ENCODE peak calls at places on chromosomes 7 and 10, in seven cellular contexts. A is GM12891, B is SK-N-SH, E is HepG2, U is H1, H is K562, X is GM12878. D is an unnamed sample.

GRCh38 chr7:39306028-39306570 is 260.1 kb upstream of the YAE1 start:
- DNase-seq in A (no peak), B (no peak), E (no peak), U (no peak), H (no peak), X (no peak), D (no peak)

GRCh38 chr10:5582736-5583135 is 58.0 kb downstream of the CALML3 start:
- DNase-seq in A (no peak), B (no peak), E (no peak), U (no peak), H (peak; percentile 76), X (no peak), D (no peak)

GRCh38 chr10:93098816-93099215 is 25.1 kb downstream of the CYP26A1 start:
- DNase-seq in A (no peak), B (no peak), E (no peak), U (no peak), H (no peak), X (no peak), D (no peak)

GRCh38 chr10:57664815-57665214 is 602.9 kb downstream of the IPMK start:
- DNase-seq in A (no peak), B (no peak), E (no peak), U (peak; percentile 1), H (no peak), X (no peak), D (no peak)

GRCh38 chr7:155797262-155798250 is 14.7 kb downstream of the SHH start:
- DNase-seq in A (no peak), B (no peak), E (no peak), U (no peak), H (no peak), X (no peak), D (no peak)

GRCh38 chr10:31020128-31020527 is 11.5 kb downstream of the ZNF438 start:
- DNase-seq in A (no peak), B (no peak), E (no peak), U (no peak), H (no peak), X (no peak), D (no peak)

GRCh38 chr7:129950191-129950940 is 2.4 kb downstream of the UBE2H start:
- DNase-seq in A (no peak), B (peak; percentile 44), E (no peak), U (no peak), H (no peak), X (peak; percentile 60), D (no peak)

GRCh38 chr10:33571616-33572015 is 237.1 kb upstream of the NRP1 start:
- DNase-seq in A (no peak), B (no peak), E (no peak), U (no peak), H (no peak), X (no peak), D (no peak)

GRCh38 chr7:12067156-12067831 is 143.8 kb upstream of the TMEM106B start:
- DNase-seq in A (no peak), B (peak; percentile 60), E (peak; percentile 48), U (peak; percentile 56), H (peak; percentile 31), X (peak; percentile 5), D (peak; percentile 0)

GRCh38 chr7:55305130-55305529 is 60.0 kb upstream of the LANCL2 start:
- DNase-seq in A (no peak), B (no peak), E (no peak), U (no peak), H (no peak), X (no peak), D (no peak)

GRCh38 chr10:69632516-69633199 is 2.6 kb downstream of the FAM241B start:
- DNase-seq in A (no peak), B (no peak), E (no peak), U (no peak), H (no peak), X (no peak), D (no peak)

GRCh38 chr7:97005764-97006145 is 402 bp downstream of the DLX6 start:
- DNase-seq in A (no peak), B (peak; percentile 84), E (peak; percentile 21), U (no peak), H (no peak), X (no peak), D (no peak)

GRCh38 chr7:51732066-51732465 is 415.5 kb upstream of the COBL start:
- DNase-seq in A (no peak), B (no peak), E (no peak), U (no peak), H (no peak), X (no peak), D (no peak)

GRCh38 chr7:76108540-76109233 is 60.8 kb downstream of the MDH2 start:
- DNase-seq in A (no peak), B (no peak), E (peak; percentile 80), U (no peak), H (no peak), X (no peak), D (no peak)

GRCh38 chr10:132311338-132311939 is 3.7 kb upstream of the STK32C start:
- DNase-seq in A (no peak), B (no peak), E (peak; percentile 74), U (no peak), H (peak; percentile 65), X (no peak), D (no peak)

GRCh38 chr7:22728416-22729029 is 1.5 kb downstream of the IL6 start:
- DNase-seq in A (no peak), B (no peak), E (peak; percentile 29), U (no peak), H (peak; percentile 48), X (no peak), D (no peak)

GRCh38 chr7:50653997-50654425 is 88.8 kb upstream of the DDC start:
- DNase-seq in A (no peak), B (no peak), E (no peak), U (no peak), H (no peak), X (no peak), D (no peak)

GRCh38 chr7:13240349-13240748 is 552.9 kb downstream of the ARL4A start:
- DNase-seq in A (no peak), B (no peak), E (no peak), U (no peak), H (no peak), X (no peak), D (no peak)

GRCh38 chr10:96743988-96744585 is 23.8 kb upstream of the PIK3AP1 start:
- DNase-seq in A (no peak), B (peak; percentile 33), E (peak; percentile 44), U (no peak), H (no peak), X (no peak), D (no peak)

GRCh38 chr10:82319558-82319957 is 444.6 kb downstream of the NRG3 start:
- DNase-seq in A (no peak), B (no peak), E (no peak), U (no peak), H (no peak), X (no peak), D (no peak)

GRCh38 chr7:28957822-28958234 is 302 bp downstream of the TRIL start:
- DNase-seq in A (peak; percentile 16), B (peak; percentile 80), E (no peak), U (no peak), H (no peak), X (no peak), D (peak; percentile 7)
- TF ChIP-seq TAF1 in A (no peak), B (no peak), E (no peak), U (peak; percentile 5), H (no peak), X (no peak), D (no peak)

GRCh38 chr7:74174606-74175082 is 488 bp downstream of the EIF4H start:
- DNase-seq in A (peak; percentile 35), B (peak; percentile 85), E (peak; percentile 30), U (no peak), H (no peak), X (no peak), D (peak; percentile 32)
- TF ChIP-seq TAF1 in A (no peak), B (no peak), E (no peak), U (no peak), H (no peak), X (no peak), D (no peak)

DNA sequence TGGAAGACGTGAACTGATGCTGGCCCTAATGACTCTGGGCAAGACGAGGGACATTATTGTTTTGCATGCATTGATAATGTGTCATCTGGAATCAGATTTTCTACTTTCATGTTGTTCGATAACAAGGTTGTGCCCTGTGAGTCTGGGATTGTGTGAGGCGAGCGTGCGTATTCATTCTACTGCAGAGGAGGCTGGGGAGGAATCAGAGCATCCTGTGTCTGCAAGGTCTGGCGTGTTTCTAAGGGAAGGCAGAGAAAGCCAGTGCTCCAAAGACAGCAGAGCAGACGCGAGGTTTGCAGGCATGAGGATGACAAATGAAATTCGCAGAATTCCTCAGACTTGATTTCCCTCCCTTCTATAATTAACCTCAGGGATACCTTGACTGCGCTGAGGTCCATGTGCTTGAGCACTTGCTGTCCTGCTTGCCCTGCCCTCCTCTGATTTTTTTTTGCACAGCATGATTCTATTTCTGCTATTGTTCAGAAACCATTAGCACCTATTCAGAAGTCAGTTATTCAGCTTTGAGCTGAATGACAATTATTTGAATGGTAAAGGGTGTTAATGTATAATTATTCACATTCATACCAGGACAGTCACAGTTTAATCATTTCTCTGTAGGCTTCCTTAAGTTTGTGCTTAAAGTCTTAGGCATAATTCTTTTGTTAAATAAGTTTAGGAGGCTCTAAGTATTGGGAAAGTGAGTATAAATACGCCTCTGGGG is 233.6 kb downstream of the EBF3 start:
- DNase-seq in A (no peak), B (no peak), E (no peak), U (no peak), H (no peak), X (no peak), D (no peak)
- TF ChIP-seq TAF1 in A (no peak), B (no peak), E (no peak), U (no peak), H (no peak), X (no peak), D (no peak)

DNA sequence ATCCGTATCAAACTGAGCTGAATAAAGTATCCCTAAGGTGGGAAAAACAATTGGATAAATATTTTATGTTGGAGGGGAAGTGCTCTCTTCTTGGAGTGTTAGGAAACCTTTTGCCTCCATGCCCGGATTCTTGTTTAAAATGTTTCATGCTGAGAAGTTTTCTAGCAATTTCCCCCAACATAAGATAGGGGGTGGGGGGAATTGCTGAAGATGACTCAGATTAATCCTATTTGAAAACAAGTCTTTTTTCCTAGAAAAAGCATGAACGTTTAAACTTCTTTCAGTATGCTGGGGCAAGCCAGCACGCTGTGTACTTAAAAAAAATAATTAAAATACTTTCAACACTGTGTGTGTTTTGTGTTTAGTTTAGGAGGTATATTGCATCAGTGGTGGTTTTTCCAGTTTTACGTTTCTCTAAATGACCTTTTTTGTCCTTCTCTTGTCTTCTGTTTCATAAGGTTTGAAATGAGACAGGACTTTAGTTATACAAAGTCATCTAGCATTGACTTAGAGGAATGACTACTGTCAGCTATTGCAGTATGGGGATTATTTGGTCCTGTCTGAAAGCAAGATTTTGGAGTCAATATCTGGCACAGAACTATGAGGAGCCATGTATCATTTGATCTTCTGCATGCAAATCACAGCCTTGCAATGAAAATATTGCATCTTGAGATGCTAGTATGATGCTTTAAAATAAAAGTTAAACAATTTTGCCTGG is 295.9 kb downstream of the GATA3 start:
- DNase-seq in A (no peak), B (no peak), E (no peak), U (no peak), H (no peak), X (no peak), D (no peak)
- TF ChIP-seq TAF1 in A (no peak), B (no peak), E (no peak), U (no peak), H (no peak), X (no peak), D (no peak)

D was measured in GM12892.